ENCODE peak calls at places on chromosome 22, in five cellular contexts. One of them, this sample, is unnamed.

GRCh38 chr22:48242461-48242864 is 1480.0 kb downstream of the TBC1D22A start:
- DNase-seq in GM13977: no peak
- DNase-seq in CD4-positive, alpha-beta T cell: no peak
- DNase-seq in fibroblast of lung: no peak
- DNase-seq in OCI-LY7: no peak
- DNase-seq in this sample: no peak

GRCh38 chr22:39719559-39720450 is 149.3 kb downstream of the CACNA1I start:
- DNase-seq in GM13977: no peak
- DNase-seq in CD4-positive, alpha-beta T cell: no peak
- DNase-seq in fibroblast of lung: no peak
- DNase-seq in OCI-LY7: no peak
- DNase-seq in this sample: no peak

GRCh38 chr22:43540570-43540969 is 128.8 kb downstream of the MPPED1 start:
- DNase-seq in GM13977: no peak
- DNase-seq in CD4-positive, alpha-beta T cell: no peak
- DNase-seq in fibroblast of lung: no peak
- DNase-seq in OCI-LY7: no peak
- DNase-seq in this sample: no peak

GRCh38 chr22:37442537-37442936 is 15.3 kb upstream of the ELFN2 start:
- DNase-seq in GM13977: peak; percentile 49
- DNase-seq in CD4-positive, alpha-beta T cell: no peak
- DNase-seq in fibroblast of lung: peak; percentile 67
- DNase-seq in OCI-LY7: peak; percentile 48
- DNase-seq in this sample: no peak

GRCh38 chr22:41940853-41941765 is 5.8 kb downstream of the CENPM start:
- DNase-seq in GM13977: peak; percentile 69
- DNase-seq in CD4-positive, alpha-beta T cell: peak; percentile 86
- DNase-seq in fibroblast of lung: peak; percentile 76
- DNase-seq in OCI-LY7: peak; percentile 85
- DNase-seq in this sample: no peak

GRCh38 chr22:17118342-17118741 is 2.8 kb downstream of the TMEM121B start:
- DNase-seq in GM13977: no peak
- DNase-seq in CD4-positive, alpha-beta T cell: no peak
- DNase-seq in fibroblast of lung: no peak
- DNase-seq in OCI-LY7: no peak
- DNase-seq in this sample: no peak

GRCh38 chr22:27461470-27461869 is 340.1 kb downstream of the MN1 start:
- DNase-seq in GM13977: no peak
- DNase-seq in CD4-positive, alpha-beta T cell: no peak
- DNase-seq in fibroblast of lung: peak; percentile 97
- DNase-seq in OCI-LY7: no peak
- DNase-seq in this sample: no peak

GRCh38 chr22:42964994-42965699 is 49.8 kb downstream of the PACSIN2 start:
- DNase-seq in GM13977: peak; percentile 51
- DNase-seq in CD4-positive, alpha-beta T cell: no peak
- DNase-seq in fibroblast of lung: no peak
- DNase-seq in OCI-LY7: no peak
- DNase-seq in this sample: no peak

GRCh38 chr22:23262474-23263332 is 82.4 kb downstream of the BCR start:
- DNase-seq in GM13977: no peak
- DNase-seq in CD4-positive, alpha-beta T cell: no peak
- DNase-seq in fibroblast of lung: no peak
- DNase-seq in OCI-LY7: no peak
- DNase-seq in this sample: no peak

GRCh38 chr22:37284807-37285355 is 2.6 kb downstream of the CYTH4 start:
- DNase-seq in GM13977: peak; percentile 76
- DNase-seq in CD4-positive, alpha-beta T cell: peak; percentile 31
- DNase-seq in fibroblast of lung: no peak
- DNase-seq in OCI-LY7: peak; percentile 85
- DNase-seq in this sample: no peak

GRCh38 chr22:17890245-17890671 is 116.0 kb upstream of the BID start:
- DNase-seq in GM13977: no peak
- DNase-seq in CD4-positive, alpha-beta T cell: no peak
- DNase-seq in fibroblast of lung: no peak
- DNase-seq in OCI-LY7: no peak
- DNase-seq in this sample: no peak

GRCh38 chr22:42064629-42065028 is 6.0 kb downstream of the NAGA start:
- DNase-seq in GM13977: no peak
- DNase-seq in CD4-positive, alpha-beta T cell: no peak
- DNase-seq in fibroblast of lung: no peak
- DNase-seq in OCI-LY7: no peak
- DNase-seq in this sample: no peak

GRCh38 chr22:30890689-30891442 is 77.7 kb downstream of the MORC2 start:
- DNase-seq in GM13977: peak; percentile 78
- DNase-seq in CD4-positive, alpha-beta T cell: no peak
- DNase-seq in fibroblast of lung: peak; percentile 10
- DNase-seq in OCI-LY7: peak; percentile 22
- DNase-seq in this sample: no peak

GRCh38 chr22:22721681-22722309 is 77.4 kb downstream of the GGTLC2 start:
- DNase-seq in GM13977: no peak
- DNase-seq in CD4-positive, alpha-beta T cell: no peak
- DNase-seq in fibroblast of lung: peak; percentile 46
- DNase-seq in OCI-LY7: no peak
- DNase-seq in this sample: no peak

GRCh38 chr22:17891427-17892167 is 117.3 kb upstream of the BID start:
- DNase-seq in GM13977: no peak
- DNase-seq in CD4-positive, alpha-beta T cell: no peak
- DNase-seq in fibroblast of lung: no peak
- DNase-seq in OCI-LY7: no peak
- DNase-seq in this sample: no peak

GRCh38 chr22:30607939-30608338 is 965 bp downstream of the TCN2 start:
- DNase-seq in GM13977: no peak
- DNase-seq in CD4-positive, alpha-beta T cell: no peak
- DNase-seq in fibroblast of lung: no peak
- DNase-seq in OCI-LY7: no peak
- DNase-seq in this sample: no peak

GRCh38 chr22:27810566-27810965 is 9.0 kb upstream of the MN1 start:
- DNase-seq in GM13977: no peak
- DNase-seq in CD4-positive, alpha-beta T cell: no peak
- DNase-seq in fibroblast of lung: peak; percentile 79
- DNase-seq in OCI-LY7: no peak
- DNase-seq in this sample: no peak

GRCh38 chr22:33659423-33659822 is 260.9 kb downstream of the LARGE1 start:
- DNase-seq in GM13977: no peak
- DNase-seq in CD4-positive, alpha-beta T cell: no peak
- DNase-seq in fibroblast of lung: peak; percentile 19
- DNase-seq in OCI-LY7: no peak
- DNase-seq in this sample: no peak

GRCh38 chr22:41401781-41402648 is 20.3 kb downstream of the TEF start:
- DNase-seq in GM13977: no peak
- DNase-seq in CD4-positive, alpha-beta T cell: no peak
- DNase-seq in fibroblast of lung: peak; percentile 35
- DNase-seq in OCI-LY7: no peak
- DNase-seq in this sample: no peak

GRCh38 chr22:24265734-24266133 is 4.9 kb upstream of the SPECC1L start:
- DNase-seq in GM13977: no peak
- DNase-seq in CD4-positive, alpha-beta T cell: no peak
- DNase-seq in fibroblast of lung: no peak
- DNase-seq in OCI-LY7: peak; percentile 16
- DNase-seq in this sample: no peak

GRCh38 chr22:24827305-24827704 is 21.3 kb downstream of the SGSM1 start:
- DNase-seq in GM13977: no peak
- DNase-seq in CD4-positive, alpha-beta T cell: no peak
- DNase-seq in fibroblast of lung: no peak
- DNase-seq in OCI-LY7: no peak
- DNase-seq in this sample: no peak

GRCh38 chr22:21961886-21962654 is 9.4 kb upstream of the PPM1F start:
- DNase-seq in GM13977: no peak
- DNase-seq in CD4-positive, alpha-beta T cell: no peak
- DNase-seq in fibroblast of lung: peak; percentile 41
- DNase-seq in OCI-LY7: no peak
- DNase-seq in this sample: no peak

GRCh38 chr22:24087071-24087795 is 76.1 kb downstream of the CABIN1 start:
- DNase-seq in GM13977: no peak
- DNase-seq in CD4-positive, alpha-beta T cell: no peak
- DNase-seq in fibroblast of lung: no peak
- DNase-seq in OCI-LY7: no peak
- DNase-seq in this sample: no peak

GRCh38 chr22:17951315-17951714 is 73.0 kb downstream of the MICAL3 start:
- DNase-seq in GM13977: no peak
- DNase-seq in CD4-positive, alpha-beta T cell: no peak
- DNase-seq in fibroblast of lung: no peak
- DNase-seq in OCI-LY7: no peak
- DNase-seq in this sample: no peak

GRCh38 chr22:22243033-22243680 is 1.4 kb upstream of the VPREB1 start:
- DNase-seq in GM13977: no peak
- DNase-seq in CD4-positive, alpha-beta T cell: no peak
- DNase-seq in fibroblast of lung: no peak
- DNase-seq in OCI-LY7: peak; percentile 32
- DNase-seq in this sample: no peak

GRCh38 chr22:27090595-27090994 is 433.2 kb downstream of the MIAT start:
- DNase-seq in GM13977: no peak
- DNase-seq in CD4-positive, alpha-beta T cell: no peak
- DNase-seq in fibroblast of lung: no peak
- DNase-seq in OCI-LY7: no peak
- DNase-seq in this sample: no peak

GRCh38 chr22:40818192-40818746 is 877 bp downstream of the SLC25A17 start:
- DNase-seq in GM13977: peak; percentile 24
- DNase-seq in CD4-positive, alpha-beta T cell: no peak
- DNase-seq in fibroblast of lung: no peak
- DNase-seq in OCI-LY7: no peak
- DNase-seq in this sample: no peak

GRCh38 chr22:22030493-22031182 is 48.1 kb upstream of the TOP3B start:
- DNase-seq in GM13977: peak; percentile 74
- DNase-seq in CD4-positive, alpha-beta T cell: no peak
- DNase-seq in fibroblast of lung: no peak
- DNase-seq in OCI-LY7: peak; percentile 96
- DNase-seq in this sample: no peak

GRCh38 chr22:36220457-36220921 is 18.8 kb downstream of the APOL2 start:
- DNase-seq in GM13977: no peak
- DNase-seq in CD4-positive, alpha-beta T cell: no peak
- DNase-seq in fibroblast of lung: peak; percentile 65
- DNase-seq in OCI-LY7: no peak
- DNase-seq in this sample: no peak

GRCh38 chr22:44163536-44163935 is 17.2 kb upstream of the PARVG start:
- DNase-seq in GM13977: no peak
- DNase-seq in CD4-positive, alpha-beta T cell: no peak
- DNase-seq in fibroblast of lung: no peak
- DNase-seq in OCI-LY7: no peak
- DNase-seq in this sample: no peak

GRCh38 chr22:37275622-37276021 is 6.7 kb upstream of the CYTH4 start:
- DNase-seq in GM13977: no peak
- DNase-seq in CD4-positive, alpha-beta T cell: no peak
- DNase-seq in fibroblast of lung: no peak
- DNase-seq in OCI-LY7: no peak
- DNase-seq in this sample: no peak

GRCh38 chr22:31947296-31947695 is 3.0 kb downstream of the YWHAH start:
- DNase-seq in GM13977: peak; percentile 61
- DNase-seq in CD4-positive, alpha-beta T cell: no peak
- DNase-seq in fibroblast of lung: no peak
- DNase-seq in OCI-LY7: peak; percentile 71
- DNase-seq in this sample: no peak
- TF ChIP-seq CTCF in GM13977: peak; percentile 82
- TF ChIP-seq CTCF in CD4-positive, alpha-beta T cell: peak; percentile 73
- TF ChIP-seq CTCF in fibroblast of lung: peak; percentile 18
- TF ChIP-seq CTCF in OCI-LY7: peak; percentile 94
- TF ChIP-seq CTCF in this sample: peak; percentile 44

GRCh38 chr22:38454361-38455062 is 487 bp downstream of the KCNJ4 start:
- DNase-seq in GM13977: peak; percentile 70
- DNase-seq in CD4-positive, alpha-beta T cell: no peak
- DNase-seq in fibroblast of lung: no peak
- DNase-seq in OCI-LY7: peak; percentile 26
- DNase-seq in this sample: no peak
- TF ChIP-seq CTCF in GM13977: no peak
- TF ChIP-seq CTCF in CD4-positive, alpha-beta T cell: no peak
- TF ChIP-seq CTCF in fibroblast of lung: no peak
- TF ChIP-seq CTCF in OCI-LY7: no peak
- TF ChIP-seq CTCF in this sample: no peak

DNA sequence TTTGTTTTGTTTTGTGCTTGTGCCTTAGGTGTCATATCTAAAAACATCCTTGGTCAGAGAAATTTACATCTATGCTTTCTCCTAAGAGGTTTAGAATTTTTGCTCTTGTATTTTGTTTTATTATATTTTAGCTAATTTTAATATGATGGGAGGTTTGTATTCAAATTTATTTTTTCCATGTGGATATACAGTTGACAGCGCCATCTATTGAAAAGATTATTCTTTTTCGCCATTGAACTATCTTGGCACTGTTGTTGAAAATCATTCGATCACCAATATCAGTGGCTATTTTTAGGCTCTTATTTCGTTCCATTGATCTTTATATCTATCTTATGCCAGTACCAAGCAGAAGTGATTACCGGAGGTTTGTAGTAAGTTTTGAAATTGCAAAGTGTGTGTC is 510.3 kb downstream of the BRD1 start:
- DNase-seq in GM13977: no peak
- DNase-seq in CD4-positive, alpha-beta T cell: no peak
- DNase-seq in fibroblast of lung: no peak
- DNase-seq in OCI-LY7: no peak
- DNase-seq in this sample: no peak
- TF ChIP-seq CTCF in GM13977: no peak
- TF ChIP-seq CTCF in CD4-positive, alpha-beta T cell: no peak
- TF ChIP-seq CTCF in fibroblast of lung: no peak
- TF ChIP-seq CTCF in OCI-LY7: peak; percentile 69
- TF ChIP-seq CTCF in this sample: no peak

GRCh38 chr22:32474635-32475427 is at the start of gene FBXO7:
- DNase-seq in GM13977: peak; percentile 92
- DNase-seq in CD4-positive, alpha-beta T cell: peak; percentile 68
- DNase-seq in fibroblast of lung: peak; percentile 92
- DNase-seq in OCI-LY7: peak; percentile 90
- DNase-seq in this sample: peak; percentile 36

GRCh38 chr22:32476286-32476685 is 1.7 kb downstream of the FBXO7 start:
- DNase-seq in GM13977: peak; percentile 36
- DNase-seq in CD4-positive, alpha-beta T cell: no peak
- DNase-seq in fibroblast of lung: no peak
- DNase-seq in OCI-LY7: no peak
- DNase-seq in this sample: no peak

GRCh38 chr22:32475428-32476010 is 908 bp downstream of the FBXO7 start:
- DNase-seq in GM13977: peak; percentile 27
- DNase-seq in CD4-positive, alpha-beta T cell: peak; percentile 8
- DNase-seq in fibroblast of lung: peak; percentile 51
- DNase-seq in OCI-LY7: no peak
- DNase-seq in this sample: no peak

GRCh38 chr22:32476804-32477203 is 2.2 kb downstream of the FBXO7 start:
- DNase-seq in GM13977: no peak
- DNase-seq in CD4-positive, alpha-beta T cell: no peak
- DNase-seq in fibroblast of lung: no peak
- DNase-seq in OCI-LY7: no peak
- DNase-seq in this sample: no peak

GRCh38 chr22:32473388-32473952 is 1.1 kb upstream of the FBXO7 start:
- DNase-seq in GM13977: peak; percentile 72
- DNase-seq in CD4-positive, alpha-beta T cell: peak; percentile 6
- DNase-seq in fibroblast of lung: peak; percentile 47
- DNase-seq in OCI-LY7: peak; percentile 69
- DNase-seq in this sample: no peak
- TF ChIP-seq CTCF in GM13977: peak; percentile 50
- TF ChIP-seq CTCF in CD4-positive, alpha-beta T cell: peak; percentile 75
- TF ChIP-seq CTCF in fibroblast of lung: peak; percentile 57
- TF ChIP-seq CTCF in OCI-LY7: peak; percentile 91
- TF ChIP-seq CTCF in this sample: peak; percentile 52

GRCh38 chr22:46390652-46391301 is 55.3 kb downstream of the TRMU start:
- DNase-seq in GM13977: no peak
- DNase-seq in CD4-positive, alpha-beta T cell: no peak
- DNase-seq in fibroblast of lung: peak; percentile 24
- DNase-seq in OCI-LY7: no peak
- DNase-seq in this sample: no peak
- TF ChIP-seq CTCF in GM13977: no peak
- TF ChIP-seq CTCF in CD4-positive, alpha-beta T cell: no peak
- TF ChIP-seq CTCF in fibroblast of lung: peak; percentile 68
- TF ChIP-seq CTCF in OCI-LY7: no peak
- TF ChIP-seq CTCF in this sample: peak; percentile 24

This sample was measured in esophagus squamous epithelium.